ENCODE peak calls at places on chromosomes 5 and 9, in six cellular contexts. L is stimulated activated CD4-positive, alpha-beta T cell treated with anti-CD3 and anti-CD28 coated beads, Interleukin-4, amount 100 ng/mL, for 48 hours; Q is CD4-positive, CD25-positive, alpha-beta regulatory T cell; W is CD4-positive, alpha-beta memory T cell; V is stromal cell of bone marrow; G is testis. T is an unnamed sample.
A peak's percentile ranks its signal among the peaks of the same experiment; 100 is the strongest.

GRCh38 chr9:33024966-33025571 is at the start of gene DNAJA1:
- DNase-seq in L (peak; percentile 94), Q (peak; percentile 91), W (peak; percentile 98), V (peak; percentile 86), G (peak; percentile 96), T (peak; percentile 96)

GRCh38 chr5:148179234-148179824 is 11.0 kb downstream of the SPINK14 start:
- DNase-seq in L (no peak), Q (no peak), W (peak; percentile 38), V (peak; percentile 40), G (no peak), T (peak; percentile 69)

GRCh38 chr9:94837404-94837803 is 110.9 kb downstream of the AOPEP start:
- DNase-seq in L (no peak), Q (no peak), W (no peak), V (no peak), G (no peak), T (no peak)

GRCh38 chr5:153223376-153223775 is 267.1 kb upstream of the GRIA1 start:
- DNase-seq in L (no peak), Q (no peak), W (no peak), V (no peak), G (no peak), T (no peak)

GRCh38 chr5:17228833-17229291 is 11.4 kb downstream of the BASP1 start:
- DNase-seq in L (no peak), Q (no peak), W (no peak), V (no peak), G (no peak), T (no peak)

GRCh38 chr5:91076138-91076537 is 307.0 kb downstream of the ARRDC3 start:
- DNase-seq in L (no peak), Q (no peak), W (no peak), V (no peak), G (no peak), T (no peak)

GRCh38 chr9:6552033-6552737 is 93.3 kb downstream of the GLDC start:
- DNase-seq in L (no peak), Q (no peak), W (no peak), V (no peak), G (no peak), T (peak; percentile 40)

GRCh38 chr9:118209343-118209742 is 505.1 kb downstream of the TLR4 start:
- DNase-seq in L (no peak), Q (no peak), W (no peak), V (no peak), G (no peak), T (no peak)

GRCh38 chr9:114501786-114502682 is 3.2 kb downstream of the WHRN start:
- DNase-seq in L (no peak), Q (no peak), W (no peak), V (no peak), G (no peak), T (peak; percentile 71)

GRCh38 chr9:104682642-104683041 is 11.7 kb upstream of the OR13D1 start:
- DNase-seq in L (no peak), Q (no peak), W (peak; percentile 3), V (peak; percentile 29), G (no peak), T (peak; percentile 71)

GRCh38 chr5:61620660-61621650 is 288.9 kb downstream of the ZSWIM6 start:
- DNase-seq in L (no peak), Q (no peak), W (no peak), V (no peak), G (peak; percentile 37), T (no peak)

GRCh38 chr9:131679261-131680020 is 60.4 kb downstream of the RAPGEF1 start:
- DNase-seq in L (no peak), Q (no peak), W (no peak), V (no peak), G (no peak), T (no peak)

GRCh38 chr5:14142202-14142855 is 813 bp upstream of the TRIO start:
- DNase-seq in L (no peak), Q (no peak), W (no peak), V (no peak), G (no peak), T (no peak)

GRCh38 chr9:76602191-76602590 is 143.2 kb downstream of the GCNT1 start:
- DNase-seq in L (no peak), Q (no peak), W (no peak), V (no peak), G (no peak), T (no peak)

GRCh38 chr9:126375386-126375785 is 48.8 kb downstream of the MVB12B start:
- DNase-seq in L (no peak), Q (no peak), W (no peak), V (peak; percentile 28), G (peak; percentile 66), T (peak; percentile 45)

GRCh38 chr5:176770431-176770830 is 39.9 kb upstream of the UNC5A start:
- DNase-seq in L (no peak), Q (no peak), W (no peak), V (no peak), G (no peak), T (no peak)

GRCh38 chr9:22528485-22528884 is 81.9 kb downstream of the DMRTA1 start:
- DNase-seq in L (no peak), Q (no peak), W (no peak), V (peak; percentile 14), G (peak; percentile 52), T (peak; percentile 53)

GRCh38 chr9:114395196-114395595 is 7.4 kb upstream of the AKNA start:
- DNase-seq in L (no peak), Q (no peak), W (no peak), V (no peak), G (no peak), T (peak; percentile 25)

GRCh38 chr5:145166173-145166572 is 669.0 kb downstream of the PRELID2 start:
- DNase-seq in L (no peak), Q (no peak), W (no peak), V (no peak), G (no peak), T (no peak)

GRCh38 chr9:121303456-121304451 is 35.8 kb downstream of the GSN start:
- DNase-seq in L (no peak), Q (no peak), W (no peak), V (no peak), G (no peak), T (no peak)

GRCh38 chr9:111108946-111109345 is 70.7 kb upstream of the LPAR1 start:
- DNase-seq in L (no peak), Q (no peak), W (no peak), V (peak; percentile 83), G (no peak), T (no peak)

GRCh38 chr5:45643051-45643450 is 53.1 kb downstream of the HCN1 start:
- DNase-seq in L (no peak), Q (no peak), W (no peak), V (no peak), G (no peak), T (no peak)

GRCh38 chr5:78972654-78973428 is 12.3 kb downstream of the ARSB start:
- DNase-seq in L (no peak), Q (no peak), W (no peak), V (no peak), G (peak; percentile 20), T (no peak)

T was measured in mesendoderm.